ENCODE peak calls at places on chromosomes 5 and 9, in seven cellular contexts. A is upper lobe of right lung; R is CD8-positive, alpha-beta T cell; N is effector memory CD4-positive, alpha-beta T cell; S is heart left ventricle; B is endodermal cell; G is right lobe of liver. I is an unnamed sample.

GRCh38 chr9:71920456-71921189 is 9.2 kb downstream of the C9orf85 start:
- DNase-seq in A (no peak), S (no peak), R (no peak), G (no peak), N (no peak), B (peak; percentile 58), I (no peak)

GRCh38 chr5:132767150-132767549 is 9.9 kb downstream of the SEPTIN8 start:
- DNase-seq in G (no peak), A (no peak), N (no peak), R (no peak), B (no peak), S (no peak), I (peak; percentile 15)

GRCh38 chr5:35617435-35618296 is at the start of gene SPEF2:
- DNase-seq in R (peak; percentile 83), N (peak; percentile 65), A (peak; percentile 89), G (peak; percentile 83), B (peak; percentile 95), S (peak; percentile 83), I (peak; percentile 84)

GRCh38 chr9:121576281-121577075 is 75.0 kb upstream of the DAB2IP start:
- DNase-seq in B (peak; percentile 69), G (no peak), A (no peak), N (no peak), S (no peak), R (no peak), I (no peak)

GRCh38 chr9:131275332-131276106 is 791 bp downstream of the FAM78A start:
- DNase-seq in R (peak; percentile 67), S (peak; percentile 86), G (peak; percentile 47), A (no peak), B (peak; percentile 83), N (no peak), I (peak; percentile 76)

GRCh38 chr9:20921362-20921761 is 110.1 kb downstream of the HACD4 start:
- DNase-seq in B (no peak), G (no peak), S (no peak), R (no peak), N (no peak), A (no peak), I (no peak)

GRCh38 chr9:8492034-8492433 is 692.5 kb upstream of the DMAC1 start:
- DNase-seq in R (no peak), G (no peak), B (no peak), S (no peak), N (no peak), A (no peak), I (no peak)

GRCh38 chr9:130680836-130681768 is 12.5 kb upstream of the EXOSC2 start:
- DNase-seq in S (peak; percentile 87), R (peak; percentile 62), N (peak; percentile 31), B (peak; percentile 90), A (peak; percentile 92), G (peak; percentile 90), I (peak; percentile 93)

GRCh38 chr9:127779136-127779981 is 893 bp upstream of the SH2D3C start:
- DNase-seq in A (no peak), S (no peak), R (no peak), N (peak; percentile 40), G (no peak), B (peak; percentile 57), I (peak; percentile 87)

GRCh38 chr5:142385194-142385593 is 60.4 kb upstream of the SPRY4 start:
- DNase-seq in R (no peak), G (no peak), A (no peak), B (no peak), N (no peak), S (no peak), I (no peak)

GRCh38 chr5:175096469-175097185 is 347.4 kb downstream of the DRD1 start:
- DNase-seq in B (no peak), A (no peak), N (no peak), S (no peak), G (peak; percentile 52), R (no peak), I (no peak)

GRCh38 chr9:130478152-130478551 is 33.4 kb downstream of the ASS1 start:
- DNase-seq in G (no peak), B (no peak), A (no peak), R (no peak), N (no peak), S (no peak), I (no peak)

GRCh38 chr9:15349892-15350761 is 43.1 kb upstream of the TTC39B start:
- DNase-seq in N (no peak), S (no peak), G (no peak), R (no peak), A (no peak), B (no peak), I (no peak)

GRCh38 chr5:132472431-132472830 is 18.1 kb downstream of the IRF1 start:
- DNase-seq in A (peak; percentile 25), G (no peak), R (no peak), B (no peak), S (peak; percentile 0), N (no peak), I (no peak)

GRCh38 chr9:106075991-106076390 is 381.6 kb downstream of the TMEM38B start:
- DNase-seq in B (no peak), N (no peak), A (no peak), G (no peak), S (no peak), R (no peak), I (no peak)

GRCh38 chr5:154755361-154756202 is at the start of gene LARP1:
- DNase-seq in A (peak; percentile 85), S (peak; percentile 64), R (no peak), B (no peak), G (peak; percentile 60), N (peak; percentile 28), I (peak; percentile 65)

GRCh38 chr5:57303985-57304384 is 130.1 kb downstream of the GPBP1 start:
- DNase-seq in A (no peak), B (peak; percentile 74), G (no peak), N (no peak), R (no peak), S (no peak), I (no peak)

GRCh38 chr5:56681346-56681745 is 134.0 kb upstream of the MAP3K1 start:
- DNase-seq in N (no peak), S (no peak), G (no peak), A (no peak), R (no peak), B (no peak), I (no peak)

GRCh38 chr5:131262953-131263541 is 806 bp upstream of the CDC42SE2 start:
- DNase-seq in B (no peak), R (no peak), G (no peak), A (no peak), S (no peak), N (no peak), I (no peak)

GRCh38 chr5:163460562-163461176 is at the start of gene HMMR:
- DNase-seq in B (no peak), N (no peak), A (no peak), S (no peak), R (no peak), G (no peak), I (no peak)

GRCh38 chr5:176418251-176418650 is 1.9 kb upstream of the CLTB start:
- DNase-seq in N (no peak), R (no peak), B (no peak), A (no peak), G (peak; percentile 43), S (no peak), I (no peak)

GRCh38 chr9:130940693-130941576 is 1.9 kb upstream of the FIBCD1 start:
- DNase-seq in G (peak; percentile 81), R (peak; percentile 82), A (peak; percentile 90), S (peak; percentile 60), N (peak; percentile 42), B (peak; percentile 99), I (peak; percentile 92)

DNA sequence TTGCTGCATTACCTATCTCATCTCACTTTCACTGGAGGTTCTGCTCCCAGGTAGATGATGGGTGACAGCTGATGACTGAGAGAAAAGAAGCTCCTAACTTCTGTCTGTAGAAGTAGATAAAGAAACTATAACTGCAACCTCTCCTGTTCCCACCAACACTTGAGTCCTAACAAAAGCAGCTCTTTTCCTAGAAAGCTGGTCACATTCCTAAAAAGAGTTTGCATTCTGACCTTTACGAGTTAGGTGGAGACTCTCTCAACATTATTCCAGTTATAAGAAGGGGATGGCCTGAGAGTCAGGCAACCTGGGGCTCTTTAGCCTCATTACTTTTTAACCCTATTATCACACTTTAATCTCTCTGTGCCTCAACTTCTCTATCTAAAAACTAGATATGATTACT is 8.9 kb upstream of the PCAT7 start:
- DNase-seq in N (no peak), G (no peak), S (no peak), R (no peak), A (no peak), B (no peak), I (no peak)
- H3K4me1 ChIP-seq in N (no peaks in the 10 kb centered on the region), G (no peaks in the 10 kb centered on the region), S (no peaks in the 10 kb centered on the region), R (no peaks in the 10 kb centered on the region), A (no peaks in the 10 kb centered on the region), B (no peaks in the 10 kb centered on the region), I (no peaks in the 10 kb centered on the region)

DNA sequence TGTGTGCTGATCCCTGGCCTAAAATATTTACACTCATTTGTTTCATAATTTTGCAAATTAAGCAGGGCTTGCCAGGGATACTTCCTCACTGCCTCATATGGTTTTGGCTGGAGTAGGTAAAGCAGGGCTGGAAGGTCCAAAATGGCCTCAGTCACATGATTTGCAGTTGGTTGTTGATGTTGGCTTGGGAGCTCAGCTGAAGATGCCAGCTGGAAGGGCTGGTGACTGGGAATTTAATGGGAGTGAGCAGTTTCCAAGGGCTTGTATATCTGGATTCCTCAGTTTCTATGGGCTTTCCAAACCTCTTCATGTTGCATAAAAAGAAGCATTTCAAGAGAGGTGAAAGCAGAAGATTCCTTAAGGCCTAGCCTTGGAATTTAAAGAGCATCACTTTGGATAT is 729.3 kb downstream of the CDH18 start:
- DNase-seq in N (no peak), S (no peak), R (no peak), A (no peak), B (no peak), G (no peak), I (no peak)
- H3K9me3 ChIP-seq in N (no peaks in the 10 kb centered on the region), S (no peaks in the 10 kb centered on the region), R (no peaks in the 10 kb centered on the region), A (no peaks in the 10 kb centered on the region), B (no peaks in the 10 kb centered on the region), G (no peaks in the 10 kb centered on the region), I (no peaks in the 10 kb centered on the region)

GRCh38 chr5:102622244-102622643 is 123.4 kb upstream of the SLCO6A1 start:
- DNase-seq in S (no peak), N (no peak), B (no peak), G (no peak), A (no peak), R (no peak), I (no peak)

GRCh38 chr5:102623295-102623694 is 124.5 kb upstream of the SLCO6A1 start:
- DNase-seq in A (no peak), R (no peak), B (no peak), S (no peak), G (no peak), N (no peak), I (no peak)

GRCh38 chr5:102617187-102617856 is 118.5 kb upstream of the SLCO6A1 start:
- DNase-seq in N (no peak), B (no peak), G (no peak), A (no peak), R (no peak), S (no peak), I (no peak)

DNA sequence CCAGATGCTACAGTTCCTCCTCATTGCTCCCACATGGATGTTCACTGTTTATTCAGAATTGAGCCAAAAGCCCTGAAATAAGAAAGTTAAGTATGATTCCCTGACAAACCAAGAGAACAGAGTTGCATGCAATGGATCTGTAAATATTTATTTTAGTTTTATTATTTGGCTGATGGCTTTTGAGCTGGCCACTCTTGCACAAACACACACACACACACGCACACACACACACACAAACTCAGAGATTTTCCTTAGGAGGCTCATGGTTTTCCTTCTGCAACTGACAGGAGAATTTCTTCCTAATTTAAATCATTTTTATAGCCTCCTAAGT is 119.0 kb upstream of the SLCO6A1 start:
- DNase-seq in A (no peak), B (no peak), G (no peak), R (no peak), N (no peak), S (no peak), I (no peak)
- H3K27ac ChIP-seq in A (no peak overlapping the region), B (no peak overlapping the region), G (no peak overlapping the region), R (no peak overlapping the region), N (no peak overlapping the region), S (no peak overlapping the region), I (peak overlapping the region; percentile 50)

GRCh38 chr5:139312075-139312474 is 18.5 kb downstream of the MATR3 start:
- DNase-seq in A (no peak), G (no peak), R (no peak), N (no peak), S (no peak), B (no peak), I (no peak)
- H3K4me1 ChIP-seq in A (peaks cover 66% of the 10 kb centered on the region), G (peaks cover 5% of the 10 kb centered on the region), R (peaks cover 73% of the 10 kb centered on the region), N (peaks cover 30% of the 10 kb centered on the region), S (peaks cover 84% of the 10 kb centered on the region), B (peaks cover 10% of the 10 kb centered on the region), I (peaks cover 13% of the 10 kb centered on the region)

I was measured in Peyer's patch.